ENCODE peak calls at places on chromosomes 2 and 18, in nine cellular contexts. X is endothelial cell of umbilical vein; P is heart left ventricle; T is CD8-positive, alpha-beta memory T cell; A is GM23338; L is uterus; M is psoas muscle; I is neural progenitor cell; H is lower lobe of right lung. D is an unnamed sample.

GRCh38 chr2:22890142-22890541 is 494.8 kb upstream of the KLHL29 start:
- DNase-seq in A (no peak), H (no peak), L (no peak), T (no peak), P (no peak), M (no peak), X (no peak), I (no peak), D (no peak)

GRCh38 chr18:33115476-33115875 is 325.0 kb downstream of the CCDC178 start:
- DNase-seq in P (no peak), M (no peak), A (no peak), X (no peak), H (peak), I (no peak), L (no peak), T (no peak), D (peak)

GRCh38 chr2:187593697-187594096 is 39.5 kb upstream of the TFPI start:
- DNase-seq in P (no peak), A (no peak), L (no peak), I (no peak), T (no peak), M (no peak), X (no peak), H (no peak), D (no peak)

GRCh38 chr2:217370391-217370790 is 510.5 kb upstream of the TNP1 start:
- DNase-seq in X (no peak), P (no peak), L (no peak), T (no peak), A (no peak), M (no peak), H (no peak), I (no peak), D (no peak)

GRCh38 chr2:38601463-38602135 is 1.1 kb downstream of the HNRNPLL start:
- DNase-seq in H (no peak), A (peak), M (no peak), L (no peak), P (no peak), T (no peak), I (peak), X (peak), D (peak)

GRCh38 chr18:73826098-73826497 is 321.5 kb downstream of the FBXO15 start:
- DNase-seq in P (no peak), L (no peak), T (no peak), H (no peak), A (no peak), X (no peak), I (no peak), M (no peak), D (no peak)

GRCh38 chr2:16508061-16508851 is 157.4 kb downstream of the CYRIA start:
- DNase-seq in X (peak), P (peak), L (no peak), H (peak), M (peak), I (peak), A (peak), T (no peak), D (peak)

GRCh38 chr2:121335294-121336290 is 50.6 kb upstream of the TFCP2L1 start:
- DNase-seq in H (no peak), L (no peak), M (no peak), T (no peak), P (no peak), X (no peak), A (no peak), I (no peak), D (no peak)

GRCh38 chr2:54407693-54408092 is 48.4 kb upstream of the SPTBN1 start:
- DNase-seq in H (no peak), A (no peak), X (no peak), I (no peak), P (no peak), T (no peak), M (no peak), L (no peak), D (no peak)

GRCh38 chr2:178072383-178073301 is at the start of gene PDE11A:
- DNase-seq in A (peak), L (peak), I (peak), H (peak), P (peak), M (peak), T (no peak), X (peak), D (peak)

GRCh38 chr18:27363918-27364317 is 178.8 kb upstream of the CHST9 start:
- DNase-seq in L (no peak), X (no peak), P (no peak), I (no peak), A (peak), H (no peak), M (no peak), T (no peak), D (no peak)

GRCh38 chr2:18286897-18287296 is 273.6 kb downstream of the RDH14 start:
- DNase-seq in M (no peak), I (no peak), A (no peak), P (no peak), T (no peak), L (no peak), H (no peak), X (no peak), D (no peak)

GRCh38 chr2:189261431-189261841 is 81.9 kb upstream of the COL5A2 start:
- DNase-seq in X (peak), P (no peak), T (no peak), L (no peak), H (no peak), I (no peak), A (no peak), M (no peak), D (no peak)

GRCh38 chr2:25617948-25618646 is 55.3 kb downstream of the DTNB start:
- DNase-seq in H (no peak), L (no peak), M (no peak), I (no peak), T (no peak), A (no peak), X (peak), P (no peak), D (no peak)

GRCh38 chr2:25619187-25619586 is 54.2 kb downstream of the DTNB start:
- DNase-seq in T (no peak), X (no peak), M (no peak), H (no peak), A (no peak), I (no peak), P (no peak), L (no peak), D (no peak)

GRCh38 chr2:25620711-25621110 is 52.7 kb downstream of the DTNB start:
- DNase-seq in T (no peak), L (no peak), X (no peak), I (no peak), H (no peak), A (no peak), M (no peak), P (no peak), D (no peak)

GRCh38 chr2:25618676-25619075 is 54.7 kb downstream of the DTNB start:
- DNase-seq in M (no peak), P (no peak), T (no peak), X (peak), I (no peak), L (no peak), A (no peak), H (no peak), D (no peak)

GRCh38 chr2:25620077-25620476 is 53.3 kb downstream of the DTNB start:
- DNase-seq in L (no peak), H (no peak), T (no peak), M (no peak), P (no peak), X (no peak), I (no peak), A (no peak), D (no peak)
- H3K27ac ChIP-seq in L (no peak), H (no peak), T (no peak), M (no peak), P (no peak), X (no peak), I (no peak), A (no peak), D (no peak)

DNA sequence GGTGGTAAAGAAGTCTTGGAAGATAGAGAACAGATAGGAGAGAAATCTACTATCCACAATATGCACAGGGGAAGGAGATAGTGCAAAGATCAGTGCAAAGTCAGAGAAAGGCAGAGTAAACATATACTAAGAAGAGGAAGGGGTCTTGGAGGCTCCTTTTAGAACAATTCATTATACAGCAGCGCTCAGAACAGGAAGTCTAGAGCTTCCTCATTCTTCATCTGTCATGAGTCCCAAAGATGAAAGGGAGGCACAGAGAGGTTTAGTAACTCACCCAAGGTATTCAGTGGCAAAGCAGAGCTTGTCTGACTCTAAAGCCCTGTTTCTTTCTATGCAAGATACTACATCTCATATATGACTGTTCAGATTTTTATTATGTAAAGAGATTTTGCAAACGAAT is 1.4 kb downstream of the SP110 start:
- DNase-seq in A (no peak), X (no peak), L (no peak), H (no peak), P (no peak), M (no peak), I (no peak), T (no peak), D (no peak)
- H3K4me3 ChIP-seq in A (no peak), X (no peak), L (no peak), H (peak), P (peak), M (peak), I (no peak), T (peak), D (peak)

GRCh38 chr18:49658871-49659378 is 97.1 kb downstream of the LIPG start:
- DNase-seq in P (no peak), I (no peak), H (no peak), X (no peak), L (no peak), A (peak), M (no peak), T (no peak), D (no peak)

GRCh38 chr18:49654347-49654746 is 92.5 kb downstream of the LIPG start:
- DNase-seq in H (no peak), I (no peak), X (no peak), A (no peak), T (no peak), L (no peak), P (no peak), M (no peak), D (no peak)

GRCh38 chr18:49652841-49653240 is 91.0 kb downstream of the LIPG start:
- DNase-seq in I (peak), H (no peak), X (peak), A (no peak), P (no peak), T (no peak), M (no peak), L (no peak), D (no peak)

GRCh38 chr18:49655266-49656097 is 93.6 kb downstream of the LIPG start:
- DNase-seq in M (no peak), A (no peak), H (no peak), T (no peak), P (no peak), L (no peak), X (no peak), I (no peak), D (no peak)

DNA sequence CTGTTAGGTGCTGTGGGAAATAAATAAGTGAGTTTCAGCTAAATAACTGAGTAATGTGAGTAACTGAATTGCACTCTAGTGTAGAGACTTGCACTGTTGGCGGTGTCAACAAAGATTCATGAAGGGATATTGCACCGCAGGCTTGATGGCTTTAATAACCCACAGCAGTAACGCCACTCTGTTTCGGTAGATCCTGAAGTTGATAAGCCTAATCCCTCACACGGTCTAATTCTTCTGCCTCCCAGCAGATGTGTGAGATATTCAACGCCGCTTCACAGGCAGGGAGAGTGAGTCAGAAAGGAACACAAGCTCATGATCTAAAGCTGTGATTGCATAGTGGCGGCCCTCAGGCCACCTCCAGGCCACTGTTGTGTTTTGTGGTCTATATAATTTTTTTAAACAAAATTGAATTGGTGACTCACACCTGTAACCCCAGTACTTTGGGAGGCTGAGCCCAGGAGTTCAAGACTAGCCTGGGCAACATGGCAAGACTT is 94.3 kb downstream of the LIPG start:
- DNase-seq in M (no peak), T (no peak), I (no peak), L (no peak), P (no peak), X (no peak), H (no peak), A (no peak), D (no peak)
- H3K27ac ChIP-seq in M (no peak), T (no peak), I (no peak), L (no peak), P (no peak), X (no peak), H (no peak), A (no peak), D (no peak)

DNA sequence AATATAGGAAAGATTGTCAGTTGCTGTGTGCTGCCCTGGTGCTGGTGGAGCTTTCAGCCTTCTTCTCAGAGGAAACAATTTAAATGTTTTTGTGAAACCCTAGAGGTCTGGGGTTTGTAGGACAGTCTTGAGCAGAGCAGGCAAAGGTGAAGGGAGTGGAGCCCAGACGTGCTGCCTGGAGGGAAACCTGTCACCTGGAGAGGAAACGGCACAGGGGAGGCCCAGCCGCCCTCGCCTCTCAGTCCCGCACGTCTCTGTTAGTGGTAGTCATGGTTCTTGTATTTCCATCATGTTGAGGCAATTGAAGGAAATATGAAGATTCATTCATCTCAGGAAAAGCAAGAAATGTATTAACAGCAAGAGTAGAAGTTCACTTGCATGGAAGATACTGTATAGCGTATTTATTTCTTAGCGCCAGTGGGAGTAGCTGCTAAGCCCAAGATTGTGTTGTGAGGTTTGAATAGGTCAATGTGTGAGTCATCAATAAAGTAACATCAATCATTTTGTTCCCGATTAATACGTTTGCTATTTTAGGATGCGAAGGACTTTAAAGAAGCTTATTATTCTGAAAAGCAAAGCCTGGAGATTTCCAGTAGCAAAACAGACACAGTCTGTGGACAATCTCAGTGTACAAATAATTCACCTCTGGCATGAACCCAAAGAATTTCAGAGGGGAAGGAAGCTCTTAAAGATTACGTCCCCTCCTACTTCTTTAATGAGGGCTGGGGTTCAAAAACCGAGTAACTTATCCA is 70.4 kb downstream of the LRRFIP1 start:
- DNase-seq in H (no peak), T (peak), A (peak), L (peak), I (no peak), M (no peak), P (no peak), X (peak), D (no peak)
- H3K4me3 ChIP-seq in H (peak), T (peak), A (no peak), L (no peak), I (no peak), M (peak), P (no peak), X (no peak), D (no peak)

GRCh38 chr2:127650785-127651380 is 4.9 kb downstream of the GPR17 start:
- DNase-seq in X (no peak), P (peak), H (peak), L (no peak), I (no peak), T (no peak), M (peak), A (no peak), D (peak)

GRCh38 chr2:127653421-127654083 is 7.6 kb downstream of the GPR17 start:
- DNase-seq in I (no peak), X (no peak), H (peak), P (peak), L (no peak), T (peak), M (peak), A (no peak), D (peak)

GRCh38 chr2:127651381-127651809 is 5.4 kb downstream of the GPR17 start:
- DNase-seq in M (peak), H (peak), X (no peak), P (peak), T (no peak), I (no peak), L (no peak), A (no peak), D (peak)

GRCh38 chr2:127652786-127653357 is 6.9 kb downstream of the GPR17 start:
- DNase-seq in P (peak), H (peak), X (no peak), A (no peak), L (no peak), T (no peak), I (no peak), M (peak), D (peak)

GRCh38 chr2:127651987-127652550 is 6.1 kb downstream of the GPR17 start:
- DNase-seq in X (no peak), H (peak), I (no peak), L (peak), P (peak), A (no peak), T (no peak), M (peak), D (peak)
- H3K27ac ChIP-seq in X (no peak), H (no peak), I (no peak), L (peak), P (peak), A (no peak), T (no peak), M (peak), D (peak)

GRCh38 chr18:22551536-22552151 is 133.9 kb upstream of the CTAGE1 start:
- DNase-seq in P (no peak), X (peak), H (no peak), I (no peak), M (no peak), A (no peak), L (no peak), T (no peak), D (no peak)
- H3K4me3 ChIP-seq in P (no peak), X (no peak), H (no peak), I (no peak), M (no peak), A (no peak), L (no peak), T (no peak), D (no peak)

GRCh38 chr2:7524211-7524594 is 607.0 kb downstream of the RNF144A start:
- DNase-seq in H (no peak), L (no peak), T (no peak), A (no peak), I (no peak), M (no peak), X (no peak), P (no peak), D (no peak)

GRCh38 chr2:7525746-7526145 is 608.5 kb downstream of the RNF144A start:
- DNase-seq in X (no peak), H (no peak), P (no peak), L (no peak), A (no peak), I (no peak), T (no peak), M (no peak), D (no peak)

GRCh38 chr2:7527165-7527722 is 610.0 kb downstream of the RNF144A start:
- DNase-seq in L (no peak), H (no peak), T (no peak), X (no peak), I (no peak), P (no peak), A (no peak), M (no peak), D (no peak)

GRCh38 chr2:7517851-7518250 is 600.6 kb downstream of the RNF144A start:
- DNase-seq in P (no peak), H (no peak), L (no peak), X (no peak), T (no peak), I (no peak), A (no peak), M (no peak), D (no peak)

GRCh38 chr2:7523557-7524210 is 606.5 kb downstream of the RNF144A start:
- DNase-seq in A (no peak), H (no peak), X (no peak), T (no peak), P (no peak), L (no peak), I (no peak), M (no peak), D (no peak)
- H3K27ac ChIP-seq in A (no peak), H (no peak), X (no peak), T (no peak), P (no peak), L (no peak), I (no peak), M (no peak), D (no peak)

GRCh38 chr2:69644506-69644979 is 1.0 kb upstream of the AAK1 start:
- DNase-seq in A (no peak), H (no peak), P (no peak), L (no peak), T (no peak), X (no peak), M (no peak), I (no peak), D (no peak)
- H3K4me3 ChIP-seq in A (peak), H (peak), P (peak), L (peak), T (peak), X (peak), M (peak), I (peak), D (peak)

DNA sequence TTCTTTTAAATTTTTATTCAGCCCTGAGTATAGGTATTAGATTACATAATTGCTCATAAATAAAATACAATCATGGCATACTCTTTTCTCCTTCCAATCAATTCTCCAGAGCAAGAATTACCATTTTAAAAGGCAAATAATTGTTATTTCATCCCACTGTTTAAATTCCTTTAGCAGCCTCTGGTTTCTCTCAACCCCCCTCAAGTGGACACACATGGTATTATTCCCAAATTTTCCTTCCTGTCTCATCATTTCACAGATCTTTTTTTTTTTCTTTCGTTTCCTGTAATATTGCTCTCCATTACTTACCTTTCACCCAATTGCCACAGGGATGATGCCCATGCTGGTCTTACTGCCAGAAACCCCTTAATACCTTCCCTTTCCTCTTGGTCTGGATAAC is 385.2 kb downstream of the RIT2 start:
- DNase-seq in H (no peak), P (no peak), T (no peak), M (no peak), X (no peak), L (no peak), A (peak), I (no peak), D (no peak)
- H3K27ac ChIP-seq in H (no peak), P (no peak), T (no peak), M (no peak), X (no peak), L (no peak), A (no peak), I (no peak), D (no peak)

D was measured in right cardiac atrium.